ENCODE peak calls at places on chromosomes 12 and 14, in four cellular contexts. One of them, this sample, is unnamed.

GRCh38 chr14:64841772-64842490 is 37.8 kb downstream of the SPTB start:
- DNase-seq in cardiac muscle cell: peak
- DNase-seq in WERI-Rb-1: no peak
- DNase-seq in ascending aorta: no peak
- DNase-seq in this sample: no peak

GRCh38 chr14:103880334-103880985 is 33.1 kb upstream of the PPP1R13B start:
- DNase-seq in ascending aorta: peak
- DNase-seq in WERI-Rb-1: no peak
- DNase-seq in cardiac muscle cell: no peak
- DNase-seq in this sample: peak

GRCh38 chr14:104389326-104390220 is 190.0 kb upstream of the C14orf180 start:
- DNase-seq in WERI-Rb-1: no peak
- DNase-seq in ascending aorta: no peak
- DNase-seq in cardiac muscle cell: no peak
- DNase-seq in this sample: no peak

GRCh38 chr12:55675671-55676070 is 32.0 kb downstream of the ITGA7 start:
- DNase-seq in cardiac muscle cell: no peak
- DNase-seq in ascending aorta: no peak
- DNase-seq in WERI-Rb-1: no peak
- DNase-seq in this sample: no peak

GRCh38 chr12:122584177-122584576 is 57.1 kb downstream of the KNTC1 start:
- DNase-seq in WERI-Rb-1: no peak
- DNase-seq in ascending aorta: no peak
- DNase-seq in cardiac muscle cell: no peak
- DNase-seq in this sample: no peak

GRCh38 chr14:101120636-101121398 is 217.3 kb upstream of the RTL1 start:
- DNase-seq in cardiac muscle cell: no peak
- DNase-seq in WERI-Rb-1: no peak
- DNase-seq in ascending aorta: peak
- DNase-seq in this sample: peak

GRCh38 chr12:129704232-129704830 is 199.5 kb downstream of the TMEM132D start:
- DNase-seq in ascending aorta: no peak
- DNase-seq in cardiac muscle cell: no peak
- DNase-seq in WERI-Rb-1: no peak
- DNase-seq in this sample: no peak

GRCh38 chr14:100988411-100988900 is 84.9 kb upstream of the RTL1 start:
- DNase-seq in cardiac muscle cell: no peak
- DNase-seq in WERI-Rb-1: no peak
- DNase-seq in ascending aorta: no peak
- DNase-seq in this sample: no peak

GRCh38 chr14:72215080-72215479 is 282.9 kb downstream of the RGS6 start:
- DNase-seq in cardiac muscle cell: no peak
- DNase-seq in ascending aorta: no peak
- DNase-seq in WERI-Rb-1: no peak
- DNase-seq in this sample: no peak

GRCh38 chr12:124509676-124510300 is 57.6 kb downstream of the NCOR2 start:
- DNase-seq in ascending aorta: no peak
- DNase-seq in WERI-Rb-1: no peak
- DNase-seq in cardiac muscle cell: peak
- DNase-seq in this sample: no peak

GRCh38 chr12:63889236-63889635 is 44.7 kb downstream of the SRGAP1 start:
- DNase-seq in ascending aorta: no peak
- DNase-seq in WERI-Rb-1: no peak
- DNase-seq in cardiac muscle cell: no peak
- DNase-seq in this sample: no peak

GRCh38 chr12:115257791-115258190 is 573.8 kb upstream of the TBX3 start:
- DNase-seq in ascending aorta: no peak
- DNase-seq in cardiac muscle cell: no peak
- DNase-seq in WERI-Rb-1: no peak
- DNase-seq in this sample: no peak

GRCh38 chr12:124294686-124295315 is at the start of gene RFLNA:
- DNase-seq in WERI-Rb-1: peak
- DNase-seq in ascending aorta: no peak
- DNase-seq in cardiac muscle cell: peak
- DNase-seq in this sample: no peak

GRCh38 chr12:105955608-105955931 is 183.2 kb downstream of the NUAK1 start:
- DNase-seq in cardiac muscle cell: no peak
- DNase-seq in ascending aorta: no peak
- DNase-seq in WERI-Rb-1: no peak
- DNase-seq in this sample: no peak

GRCh38 chr14:23578560-23579310 is at the start of gene JPH4:
- DNase-seq in ascending aorta: no peak
- DNase-seq in cardiac muscle cell: no peak
- DNase-seq in WERI-Rb-1: peak
- DNase-seq in this sample: no peak

GRCh38 chr12:55978393-55978792 is 4.5 kb downstream of the RAB5B start:
- DNase-seq in WERI-Rb-1: no peak
- DNase-seq in cardiac muscle cell: no peak
- DNase-seq in ascending aorta: no peak
- DNase-seq in this sample: no peak

GRCh38 chr14:100762089-100762515 is 35.4 kb downstream of the DLK1 start:
- DNase-seq in WERI-Rb-1: no peak
- DNase-seq in cardiac muscle cell: no peak
- DNase-seq in ascending aorta: no peak
- DNase-seq in this sample: no peak

GRCh38 chr14:100292776-100293461 is 13.3 kb downstream of the SLC25A29 start:
- DNase-seq in cardiac muscle cell: no peak
- DNase-seq in WERI-Rb-1: no peak
- DNase-seq in ascending aorta: no peak
- DNase-seq in this sample: no peak

GRCh38 chr12:38906482-38907170 is 1.2 kb upstream of the CPNE8 start:
- DNase-seq in ascending aorta: peak
- DNase-seq in cardiac muscle cell: peak
- DNase-seq in WERI-Rb-1: peak
- DNase-seq in this sample: peak

GRCh38 chr14:91293281-91293680 is 48.8 kb upstream of the GPR68 start:
- DNase-seq in ascending aorta: no peak
- DNase-seq in WERI-Rb-1: no peak
- DNase-seq in cardiac muscle cell: no peak
- DNase-seq in this sample: no peak

GRCh38 chr12:52235001-52235760 is 2.1 kb downstream of the KRT7 start:
- DNase-seq in cardiac muscle cell: no peak
- DNase-seq in WERI-Rb-1: no peak
- DNase-seq in ascending aorta: no peak
- DNase-seq in this sample: no peak

GRCh38 chr12:132886529-132887477 is 602 bp downstream of the CHFR start:
- DNase-seq in WERI-Rb-1: no peak
- DNase-seq in cardiac muscle cell: no peak
- DNase-seq in ascending aorta: no peak
- DNase-seq in this sample: no peak

GRCh38 chr14:101972126-101972785 is 7.9 kb downstream of the DYNC1H1 start:
- DNase-seq in WERI-Rb-1: no peak
- DNase-seq in ascending aorta: peak
- DNase-seq in cardiac muscle cell: no peak
- DNase-seq in this sample: peak

GRCh38 chr14:37796703-37797416 is 201.4 kb downstream of the TTC6 start:
- DNase-seq in WERI-Rb-1: no peak
- DNase-seq in ascending aorta: no peak
- DNase-seq in cardiac muscle cell: no peak
- DNase-seq in this sample: no peak

GRCh38 chr14:100419856-100420255 is 96.7 kb downstream of the SLC25A47 start:
- DNase-seq in WERI-Rb-1: peak
- DNase-seq in cardiac muscle cell: no peak
- DNase-seq in ascending aorta: no peak
- DNase-seq in this sample: no peak

DNA sequence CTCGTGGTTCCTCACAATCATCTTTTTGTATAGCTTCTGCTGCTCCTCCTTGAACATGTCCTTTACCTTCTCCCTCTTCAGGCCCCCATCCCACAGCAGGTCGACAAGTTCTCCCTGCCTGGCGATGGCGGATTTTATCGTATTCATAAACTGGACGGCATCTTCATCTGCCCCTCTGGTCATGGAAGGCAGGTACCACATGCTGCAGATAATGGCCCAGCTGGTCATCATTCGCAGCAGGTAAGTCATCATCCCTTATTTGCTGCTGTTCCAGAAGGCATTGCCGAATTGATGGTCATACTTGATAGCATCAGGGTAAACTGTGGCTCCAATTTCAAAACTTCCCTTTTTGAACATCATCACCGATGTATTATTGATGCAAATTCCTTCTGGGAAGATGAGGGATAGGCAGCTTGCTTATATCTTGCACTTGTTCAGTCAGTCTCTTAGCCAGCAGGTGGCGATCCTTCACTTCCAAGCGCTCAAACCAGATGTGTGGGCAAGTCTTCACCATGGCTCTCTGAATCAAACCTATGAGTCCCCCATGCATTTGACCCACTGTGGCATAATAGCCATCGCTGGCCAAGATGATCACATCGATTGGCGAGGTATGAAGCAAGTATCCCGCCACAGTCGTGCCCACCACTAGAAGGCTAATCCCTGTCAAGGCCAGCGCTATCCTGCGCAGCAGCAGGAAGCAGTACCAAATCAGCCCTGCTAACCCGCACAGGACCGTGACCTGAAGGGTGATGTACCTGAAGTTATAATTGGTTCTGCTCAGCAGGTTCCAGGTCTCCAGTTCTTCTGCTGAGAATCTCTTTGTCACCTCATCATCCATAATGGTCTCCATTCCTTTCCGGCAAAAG is 381.5 kb upstream of the STXBP6 start:
- DNase-seq in WERI-Rb-1: peak
- DNase-seq in ascending aorta: no peak
- DNase-seq in cardiac muscle cell: peak
- DNase-seq in this sample: no peak
- TF ChIP-seq CTCF in WERI-Rb-1: peak
- TF ChIP-seq CTCF in ascending aorta: no peak
- TF ChIP-seq CTCF in cardiac muscle cell: no peak
- TF ChIP-seq CTCF in this sample: no peak

DNA sequence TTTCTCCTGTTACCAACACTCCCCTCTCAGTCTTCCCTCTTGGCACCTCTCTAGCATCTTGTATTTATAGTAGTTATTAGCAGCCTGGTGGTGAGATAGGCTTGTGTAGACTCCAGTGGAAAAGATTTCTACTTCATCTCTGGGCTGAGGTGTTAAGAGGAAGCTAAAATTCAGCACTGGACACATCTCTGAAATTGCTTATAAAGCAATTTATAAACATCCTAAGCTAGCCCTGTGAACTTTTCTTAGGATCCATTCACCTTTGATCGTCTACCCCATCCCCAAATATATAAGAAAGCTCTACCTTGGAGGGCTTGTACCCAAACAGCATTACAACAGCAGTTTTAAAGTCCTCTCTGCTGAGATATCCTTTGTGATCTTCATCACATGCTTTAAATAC is 928 bp downstream of the EFCAB11 start:
- DNase-seq in cardiac muscle cell: no peak
- DNase-seq in WERI-Rb-1: no peak
- DNase-seq in ascending aorta: no peak
- DNase-seq in this sample: no peak
- H3K4me3 ChIP-seq in cardiac muscle cell: peak
- H3K4me3 ChIP-seq in WERI-Rb-1: peak
- H3K4me3 ChIP-seq in ascending aorta: no peak
- H3K4me3 ChIP-seq in this sample: no peak

GRCh38 chr14:77615231-77616132 is 955 bp downstream of the SPTLC2 start:
- DNase-seq in cardiac muscle cell: peak
- DNase-seq in WERI-Rb-1: peak
- DNase-seq in ascending aorta: no peak
- DNase-seq in this sample: no peak

GRCh38 chr14:77616133-77616453 is 344 bp downstream of the SPTLC2 start:
- DNase-seq in ascending aorta: no peak
- DNase-seq in cardiac muscle cell: no peak
- DNase-seq in WERI-Rb-1: no peak
- DNase-seq in this sample: no peak

GRCh38 chr14:77613207-77613606 is 3.2 kb downstream of the SPTLC2 start:
- DNase-seq in cardiac muscle cell: no peak
- DNase-seq in WERI-Rb-1: no peak
- DNase-seq in ascending aorta: no peak
- DNase-seq in this sample: no peak

GRCh38 chr14:77618381-77618780 is 1.9 kb upstream of the SPTLC2 start:
- DNase-seq in ascending aorta: no peak
- DNase-seq in cardiac muscle cell: no peak
- DNase-seq in WERI-Rb-1: no peak
- DNase-seq in this sample: no peak

DNA sequence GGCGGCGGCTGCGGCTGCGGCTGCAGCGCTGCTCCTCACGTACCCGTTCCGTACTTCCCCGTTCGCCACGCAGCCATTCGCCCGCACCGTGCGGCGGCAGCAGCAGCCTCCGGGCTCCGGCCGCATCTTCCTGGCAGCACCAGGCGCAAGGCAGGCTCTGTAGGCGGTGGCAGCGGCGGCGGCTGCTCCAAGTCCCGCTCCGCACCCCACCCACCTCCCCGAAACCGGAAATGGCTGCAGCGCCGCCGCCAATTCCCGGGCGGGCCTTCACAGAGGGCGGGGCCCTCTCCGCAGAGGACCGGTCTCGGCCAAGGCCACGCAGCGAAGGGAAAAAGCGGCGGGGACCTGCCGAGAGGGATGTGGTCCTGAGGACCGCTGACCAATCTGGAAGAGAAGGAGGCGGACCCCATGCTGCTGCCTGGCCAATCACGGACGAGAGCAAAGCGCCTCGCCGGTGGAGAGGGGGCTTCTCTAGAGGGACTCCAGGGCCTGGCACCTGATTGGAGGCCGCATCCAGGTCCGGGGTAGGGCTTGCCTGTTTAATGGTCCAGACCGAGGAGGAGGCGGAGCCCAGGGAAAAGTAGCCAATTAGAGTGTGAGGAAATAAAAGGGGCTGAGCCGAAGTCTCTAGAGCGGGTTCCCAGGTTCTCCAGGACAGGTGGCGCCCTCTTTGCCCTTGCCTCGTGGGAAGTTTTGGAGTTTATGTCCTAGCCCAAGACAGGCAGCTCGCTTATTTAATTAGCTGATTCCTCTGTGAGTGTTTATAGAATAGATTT is at the start of gene SPTLC2:
- DNase-seq in ascending aorta: peak
- DNase-seq in cardiac muscle cell: peak
- DNase-seq in WERI-Rb-1: peak
- DNase-seq in this sample: peak
- TF ChIP-seq CTCF in ascending aorta: no peak
- TF ChIP-seq CTCF in cardiac muscle cell: no peak
- TF ChIP-seq CTCF in WERI-Rb-1: peak
- TF ChIP-seq CTCF in this sample: no peak

GRCh38 chr12:94193623-94194022 is 45.2 kb downstream of the PLXNC1 start:
- DNase-seq in cardiac muscle cell: no peak
- DNase-seq in WERI-Rb-1: peak
- DNase-seq in ascending aorta: no peak
- DNase-seq in this sample: no peak
- H3K4me3 ChIP-seq in cardiac muscle cell: no peak
- H3K4me3 ChIP-seq in WERI-Rb-1: no peak
- H3K4me3 ChIP-seq in ascending aorta: no peak
- H3K4me3 ChIP-seq in this sample: no peak

GRCh38 chr14:73757876-73758391 is 43.8 kb upstream of the PNMA1 start:
- DNase-seq in cardiac muscle cell: no peak
- DNase-seq in ascending aorta: no peak
- DNase-seq in WERI-Rb-1: no peak
- DNase-seq in this sample: no peak
- TF ChIP-seq CTCF in cardiac muscle cell: no peak
- TF ChIP-seq CTCF in ascending aorta: no peak
- TF ChIP-seq CTCF in WERI-Rb-1: no peak
- TF ChIP-seq CTCF in this sample: no peak